ENCODE peak calls at places on chromosomes 3 and 15, in ten cellular contexts. V, R, Z, A, T, B, Q, K, U and L are unnamed samples.

GRCh38 chr15:93331545-93332117 is 242.6 kb upstream of the RGMA start:
- DNase-seq in K (no peak), Z (no peak), A (no peak), T (peak), U (peak), Q (no peak), B (no peak), V (no peak), R (no peak), L (no peak)

GRCh38 chr15:72178976-72179585 is 18.5 kb downstream of the GRAMD2A start:
- DNase-seq in V (no peak), K (no peak), B (no peak), A (no peak), Q (no peak), T (no peak), U (no peak), R (no peak), Z (peak), L (no peak)

GRCh38 chr3:155495387-155495786 is 201.9 kb upstream of the STRIT1 start:
- DNase-seq in V (peak), A (no peak), Q (no peak), T (no peak), U (no peak), R (no peak), K (no peak), B (no peak), Z (no peak), L (no peak)

GRCh38 chr15:90067953-90068613 is 34.2 kb downstream of the IDH2 start:
- DNase-seq in Q (no peak), V (no peak), R (no peak), U (no peak), K (no peak), A (no peak), B (no peak), Z (no peak), T (peak), L (no peak)

GRCh38 chr3:170765419-170766078 is 104.4 kb downstream of the RPL22L1 start:
- DNase-seq in B (no peak), R (no peak), V (no peak), U (no peak), A (no peak), Z (no peak), K (peak), T (no peak), Q (no peak), L (no peak)

GRCh38 chr3:36942632-36943248 is 2.1 kb downstream of the TRANK1 start:
- DNase-seq in R (no peak), K (no peak), Q (no peak), U (no peak), B (no peak), V (no peak), T (no peak), A (no peak), Z (no peak), L (no peak)

GRCh38 chr3:188416041-188416440 is 262.1 kb downstream of the LPP start:
- DNase-seq in B (no peak), U (no peak), Q (no peak), Z (no peak), V (peak), R (no peak), T (no peak), A (no peak), K (no peak), L (no peak)

GRCh38 chr15:101684384-101684783 is 32.2 kb upstream of the TM2D3 start:
- DNase-seq in A (no peak), V (peak), T (no peak), Z (no peak), K (no peak), R (no peak), Q (no peak), U (no peak), B (no peak), L (no peak)

GRCh38 chr3:22612927-22613326 is 590.2 kb upstream of the UBE2E2 start:
- DNase-seq in T (no peak), B (no peak), R (no peak), K (no peak), Q (no peak), Z (no peak), A (no peak), V (no peak), U (no peak), L (no peak)

GRCh38 chr3:38247366-38248035 is 18.1 kb upstream of the SLC22A13 start:
- DNase-seq in B (no peak), R (no peak), V (peak), Q (no peak), U (no peak), Z (no peak), A (peak), T (no peak), K (no peak), L (no peak)

GRCh38 chr3:7504886-7505775 is 644.2 kb downstream of the GRM7 start:
- DNase-seq in Z (no peak), V (no peak), Q (no peak), A (peak), R (no peak), U (no peak), T (no peak), K (no peak), B (peak), L (no peak)

GRCh38 chr15:64923546-64923945 is 11.8 kb downstream of the ANKDD1A start:
- DNase-seq in T (no peak), V (no peak), K (no peak), Q (no peak), U (no peak), B (no peak), A (no peak), R (no peak), Z (no peak), L (no peak)

GRCh38 chr15:60945196-60945595 is 283.9 kb downstream of the RORA start:
- DNase-seq in V (no peak), Q (no peak), B (peak), Z (peak), A (peak), K (peak), T (peak), U (peak), R (peak), L (no peak)

GRCh38 chr3:12986986-12987385 is 86.2 kb downstream of the IQSEC1 start:
- DNase-seq in T (peak), B (peak), K (peak), R (no peak), Q (no peak), A (no peak), Z (no peak), U (no peak), V (no peak), L (peak)

GRCh38 chr3:5126586-5126985 is 4.5 kb downstream of the ARL8B start:
- DNase-seq in U (no peak), B (no peak), R (no peak), Q (no peak), V (peak), T (no peak), Z (no peak), A (no peak), K (no peak), L (no peak)

GRCh38 chr3:168239287-168239686 is 143.6 kb upstream of the GOLIM4 start:
- DNase-seq in V (no peak), R (no peak), B (no peak), A (no peak), T (no peak), U (no peak), Z (no peak), Q (no peak), K (no peak), L (no peak)

GRCh38 chr15:29139540-29140459 is 129.8 kb downstream of the NSMCE3 start:
- DNase-seq in R (no peak), Z (no peak), V (peak), B (no peak), T (peak), U (no peak), Q (no peak), K (peak), A (peak), L (no peak)

GRCh38 chr3:79056498-79056897 is 711.3 kb downstream of the ROBO1 start:
- DNase-seq in U (no peak), R (no peak), T (no peak), B (no peak), Q (no peak), K (no peak), V (no peak), Z (no peak), A (no peak), L (no peak)

GRCh38 chr3:179321585-179322322 is 1.1 kb upstream of the ZNF639 start:
- DNase-seq in K (no peak), Z (no peak), T (peak), A (peak), Q (no peak), B (no peak), V (peak), R (peak), U (no peak), L (peak)

GRCh38 chr3:113086506-113087461 is 96.0 kb downstream of the GTPBP8 start:
- DNase-seq in A (no peak), B (no peak), T (no peak), R (no peak), K (no peak), V (no peak), U (no peak), Z (no peak), Q (no peak), L (no peak)
- TF ChIP-seq CTCF in A (no peak), B (no peak), T (no peak), R (no peak), K (no peak), V (no peak), U (no peak), Z (no peak), Q (no peak), L (no peak)

GRCh38 chr3:102553876-102554275 is 119.1 kb downstream of the ZPLD1 start:
- DNase-seq in Q (no peak), A (no peak), B (no peak), T (no peak), K (no peak), R (no peak), U (no peak), Z (no peak), V (no peak), L (no peak)
- TF ChIP-seq POLR2A in Q (no peak), A (no peak), B (no peak), T (no peak), K (no peak), R (no peak), U (no peak), Z (no peak), V (no peak), L (no peak)

GRCh38 chr3:20622304-20622703 is 436.3 kb upstream of the SGO1 start:
- DNase-seq in R (no peak), Q (no peak), U (no peak), A (no peak), K (no peak), B (no peak), Z (no peak), T (no peak), V (peak), L (no peak)
- H3K27ac ChIP-seq in R (no peak), Q (no peak), U (no peak), A (no peak), K (no peak), B (no peak), Z (no peak), T (no peak), V (no peak), L (no peak)

DNA sequence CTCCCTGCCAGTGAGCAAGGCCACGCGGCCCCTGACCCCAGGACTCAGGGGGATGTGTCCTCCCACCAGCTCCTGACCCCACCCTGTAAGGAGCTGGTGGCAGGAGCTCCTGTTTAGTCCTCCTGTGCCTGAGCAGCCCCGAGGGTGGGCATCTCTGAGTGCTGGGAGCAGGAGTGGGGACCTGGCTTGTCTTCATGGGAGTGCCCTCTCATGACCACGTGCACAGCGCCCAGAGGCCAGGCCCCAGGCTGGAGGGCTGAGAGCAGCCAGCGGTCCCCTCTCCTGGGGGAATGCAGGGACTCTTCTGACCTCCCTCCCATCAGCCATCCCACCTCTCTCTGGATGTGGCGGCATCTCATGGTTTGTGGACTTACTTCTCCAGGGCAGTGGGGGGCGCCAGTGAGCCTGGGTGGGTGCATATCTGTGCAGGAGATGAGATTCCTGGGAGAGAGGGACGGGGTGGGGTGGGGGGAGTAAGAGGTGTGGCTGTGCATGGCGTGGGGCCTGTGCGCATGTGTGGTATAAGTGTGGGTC is 205.6 kb downstream of the TBC1D2B start:
- DNase-seq in B (peak), U (no peak), R (no peak), Z (no peak), T (no peak), Q (no peak), K (no peak), A (no peak), V (no peak), L (no peak)
- TF ChIP-seq CTCF in B (no peak), U (no peak), R (no peak), Z (no peak), T (no peak), Q (no peak), K (no peak), A (no peak), V (no peak), L (no peak)

GRCh38 chr3:69084668-69085542 is at the start of gene ARL6IP5:
- DNase-seq in U (peak), A (peak), T (peak), B (peak), K (peak), Z (peak), R (peak), Q (peak), V (peak), L (peak)

GRCh38 chr3:69084326-69084667 is 440 bp upstream of the ARL6IP5 start:
- DNase-seq in U (no peak), R (no peak), A (peak), Z (no peak), T (peak), K (no peak), Q (no peak), V (peak), B (no peak), L (no peak)

GRCh38 chr3:69081583-69082262 is 1.6 kb upstream of the UBA3 start:
- DNase-seq in A (peak), K (no peak), R (no peak), U (no peak), V (no peak), B (no peak), Q (no peak), Z (no peak), T (no peak), L (no peak)

GRCh38 chr3:69080233-69080644 is at the start of gene UBA3:
- DNase-seq in R (peak), K (peak), Z (peak), A (peak), V (peak), U (peak), Q (peak), T (peak), B (peak), L (peak)

GRCh38 chr3:69082805-69083204 is 1.9 kb upstream of the ARL6IP5 start:
- DNase-seq in V (peak), K (no peak), U (no peak), T (no peak), Z (no peak), R (no peak), A (peak), Q (no peak), B (peak), L (no peak)
- TF ChIP-seq POLR2A in V (no peak), K (no peak), U (no peak), T (no peak), Z (no peak), R (no peak), A (no peak), Q (no peak), B (no peak), L (no peak)

DNA sequence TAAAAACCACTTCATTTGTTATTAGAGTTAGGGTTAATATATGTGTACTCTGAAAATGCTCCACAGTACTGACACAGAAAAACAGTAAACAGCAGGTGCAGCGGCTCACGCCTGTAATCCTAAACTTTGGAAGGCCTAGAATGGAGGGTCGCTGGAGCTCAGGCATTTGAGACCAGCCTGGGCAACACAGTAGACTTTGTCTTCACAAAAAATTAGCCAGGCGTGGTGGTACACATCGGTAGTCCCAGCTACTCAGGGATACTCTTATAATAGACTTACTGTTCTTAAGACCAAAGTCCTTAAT is 40.3 kb downstream of the UACA start:
- DNase-seq in Z (no peak), K (no peak), B (no peak), Q (no peak), U (no peak), R (no peak), V (no peak), A (no peak), T (no peak), L (no peak)
- H3K27ac ChIP-seq in Z (no peak), K (no peak), B (no peak), Q (no peak), U (no peak), R (no peak), V (no peak), A (no peak), T (no peak), L (no peak)

GRCh38 chr3:124246366-124246765 is 254.4 kb upstream of the ROPN1 start:
- DNase-seq in R (no peak), K (no peak), U (no peak), B (no peak), Q (no peak), V (peak), T (no peak), A (no peak), Z (no peak), L (no peak)

GRCh38 chr3:124243253-124243859 is 251.4 kb upstream of the ROPN1 start:
- DNase-seq in R (no peak), A (no peak), B (no peak), Z (no peak), V (no peak), T (no peak), U (no peak), Q (no peak), K (no peak), L (no peak)

GRCh38 chr3:124250053-124250452 is 258.1 kb upstream of the ROPN1 start:
- DNase-seq in V (no peak), Z (no peak), T (no peak), K (no peak), U (no peak), A (peak), R (no peak), B (peak), Q (no peak), L (no peak)

GRCh38 chr3:124248471-124249028 is 256.6 kb upstream of the ROPN1 start:
- DNase-seq in B (peak), R (no peak), U (peak), V (peak), Z (no peak), A (peak), Q (no peak), K (no peak), T (peak), L (peak)

DNA sequence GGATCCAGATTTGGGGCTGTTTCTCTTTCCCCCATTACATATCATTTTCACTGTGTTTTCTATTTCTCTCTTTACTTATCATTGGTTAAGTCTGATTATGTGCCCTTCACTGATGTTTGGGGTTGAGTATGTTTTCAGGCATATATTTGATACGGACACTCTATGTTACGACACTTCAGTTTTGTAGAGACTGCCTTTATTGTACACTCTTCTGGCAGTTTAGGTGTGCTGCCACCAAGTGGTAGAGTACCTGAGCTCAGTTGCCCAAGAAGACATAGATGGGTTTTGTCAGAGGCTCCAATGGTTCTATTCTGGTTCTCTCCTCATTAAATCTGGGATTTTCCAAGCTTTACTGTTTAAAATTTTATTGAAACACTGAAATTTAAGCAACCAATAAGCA is 255.0 kb upstream of the ROPN1 start:
- DNase-seq in Q (no peak), R (no peak), T (peak), K (no peak), Z (no peak), U (no peak), V (peak), B (no peak), A (peak), L (no peak)
- TF ChIP-seq CTCF in Q (peak), R (no peak), T (peak), K (peak), Z (no peak), U (no peak), V (peak), B (peak), A (peak), L (peak)